ENCODE peak calls at places on chromosomes 2 and 18, in four cellular contexts. C, R, H and F are unnamed samples.

GRCh38 chr18:2963048-2963447 is 49.9 kb downstream of the LPIN2 start:
- DNase-seq in H (no peak), R (no peak), C (no peak), F (no peak)

GRCh38 chr2:190069936-190070696 is 7.6 kb upstream of the MSTN start:
- DNase-seq in C (peak; percentile 75), H (no peak), R (no peak), F (peak; percentile 60)

GRCh38 chr2:53021285-53021684 is 746.3 kb upstream of the CHAC2 start:
- DNase-seq in R (no peak), H (no peak), C (peak; percentile 88), F (no peak)

GRCh38 chr18:42024131-42024530 is 69.1 kb downstream of the PIK3C3 start:
- DNase-seq in H (no peak), R (no peak), C (no peak), F (no peak)

GRCh38 chr18:53380063-53380639 is 844.3 kb downstream of the MBD2 start:
- DNase-seq in H (no peak), C (peak; percentile 31), R (no peak), F (peak; percentile 56)

GRCh38 chr2:129957891-129958290 is 21.6 kb upstream of the RAB6C start:
- DNase-seq in C (no peak), H (no peak), R (no peak), F (peak; percentile 89)

GRCh38 chr2:37414470-37414949 is 70.1 kb downstream of the QPCT start:
- DNase-seq in R (no peak), C (peak; percentile 81), H (no peak), F (peak; percentile 83)

GRCh38 chr2:159201321-159202063 is 85.0 kb downstream of the WDSUB1 start:
- DNase-seq in R (no peak), C (peak; percentile 78), H (no peak), F (no peak)

GRCh38 chr2:172179045-172179742 is 76.5 kb upstream of the DLX2 start:
- DNase-seq in H (no peak), R (no peak), C (peak; percentile 35), F (peak; percentile 10)

GRCh38 chr2:143928184-143928583 is 591.7 kb downstream of the ZEB2 start:
- DNase-seq in C (no peak), H (no peak), R (no peak), F (no peak)

GRCh38 chr2:77629529-77629928 is 107.4 kb upstream of the LRRTM4 start:
- DNase-seq in C (no peak), H (no peak), R (no peak), F (peak; percentile 7)

GRCh38 chr18:24470022-24470618 is 9.7 kb downstream of the HRH4 start:
- DNase-seq in R (no peak), C (no peak), H (no peak), F (no peak)

GRCh38 chr2:27715318-27716165 is 51.9 kb downstream of the SLC4A1AP start:
- DNase-seq in H (no peak), R (no peak), C (peak; percentile 69), F (peak; percentile 34)

GRCh38 chr18:73503326-73503725 is 635.5 kb upstream of the NETO1 start:
- DNase-seq in C (peak; percentile 41), R (no peak), H (no peak), F (no peak)

GRCh38 chr2:207051345-207051959 is 112.1 kb downstream of the CPO start:
- DNase-seq in R (no peak), H (no peak), C (peak; percentile 65), F (no peak)

GRCh38 chr2:207046642-207047213 is 107.4 kb downstream of the CPO start:
- DNase-seq in R (no peak), C (no peak), H (no peak), F (peak; percentile 26)

GRCh38 chr2:207049122-207049521 is 109.8 kb downstream of the CPO start:
- DNase-seq in C (no peak), H (no peak), R (no peak), F (no peak)

GRCh38 chr2:207045531-207045930 is 106.2 kb downstream of the CPO start:
- DNase-seq in H (no peak), C (peak; percentile 14), R (no peak), F (no peak)

DNA sequence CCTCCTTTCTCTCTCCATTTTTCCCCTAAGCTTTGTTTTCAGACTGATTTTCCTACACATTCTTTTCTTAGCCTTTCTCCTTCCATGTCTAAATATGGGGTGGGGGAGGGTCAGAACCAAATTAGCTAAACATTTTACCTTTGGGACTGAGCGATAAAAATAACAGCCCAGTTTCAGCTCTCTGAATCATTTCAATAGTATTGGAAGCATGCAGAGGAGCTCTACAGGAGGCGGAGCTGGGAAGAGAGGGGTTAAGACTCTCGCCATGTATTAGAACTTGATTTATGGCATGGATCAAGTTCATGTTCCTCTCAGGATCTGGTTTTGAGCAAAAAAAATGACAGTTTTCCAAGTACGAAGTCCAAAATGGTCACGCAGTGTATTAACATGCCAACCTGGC is 109.1 kb downstream of the CPO start:
- DNase-seq in H (no peak), C (peak; percentile 12), R (no peak), F (peak; percentile 39)
- H4K5ac ChIP-seq in H (no peak overlapping the region), C (no peak overlapping the region), R (no peak overlapping the region), F (no peak overlapping the region)

GRCh38 chr18:79445221-79445620 is 49.5 kb downstream of the NFATC1 start:
- DNase-seq in H (no peak), C (no peak), R (no peak), F (no peak)
- H2BK15ac ChIP-seq in H (no peak overlapping the region), C (no peak overlapping the region), R (no peak overlapping the region), F (no peak overlapping the region)

GRCh38 chr18:38931754-38932050 is 1366.1 kb upstream of the CELF4 start:
- DNase-seq in R (no peak), C (no peak), H (no peak), F (no peak)
- H4K5ac ChIP-seq in R (no peak overlapping the region), C (no peak overlapping the region), H (peak overlapping the region; percentile 11), F (no peak overlapping the region)

DNA sequence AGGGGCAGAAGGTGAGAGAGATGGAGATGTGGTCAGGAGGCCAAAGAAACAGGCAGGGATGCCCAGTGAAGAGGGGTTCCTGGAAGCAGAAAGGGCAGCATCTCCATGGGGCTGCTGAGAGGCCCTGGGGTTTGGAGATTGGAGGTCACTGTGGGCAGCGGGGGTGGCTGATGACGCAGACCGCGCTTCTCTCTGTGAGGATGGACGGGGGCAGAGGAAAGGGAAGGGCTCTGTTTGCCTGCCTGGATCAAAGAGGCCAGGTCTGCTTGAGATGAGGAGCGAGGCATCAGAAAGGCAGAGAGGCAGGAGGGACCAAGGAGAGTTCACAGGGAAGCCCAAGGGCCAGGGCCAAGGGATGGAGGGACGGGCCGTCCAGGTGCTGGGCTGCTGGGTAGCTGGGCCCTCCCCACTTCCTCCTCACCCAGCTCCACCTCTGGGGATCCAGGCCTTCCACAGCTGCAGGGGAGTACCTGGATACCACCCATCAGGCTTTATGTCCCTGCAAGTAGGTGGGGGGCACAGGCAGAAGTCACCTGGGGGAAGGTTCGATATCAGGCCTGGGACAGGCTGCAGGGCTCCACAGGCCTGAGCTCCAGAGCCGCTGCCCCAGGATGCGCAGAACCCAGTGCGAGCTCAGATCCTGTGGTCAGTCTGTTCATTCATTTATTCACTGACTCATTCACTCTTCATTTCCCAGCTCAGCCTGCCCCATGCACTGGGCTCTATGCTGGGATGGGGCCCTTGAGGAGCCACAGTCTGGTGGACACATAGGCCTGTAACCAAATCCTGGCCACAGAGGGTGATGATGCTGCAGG is 30.6 kb downstream of the ADRA2B start:
- DNase-seq in C (no peak), R (no peak), H (no peak), F (no peak)
- H2BK15ac ChIP-seq in C (no peak overlapping the region), R (no peak overlapping the region), H (no peak overlapping the region), F (no peak overlapping the region)

GRCh38 chr2:220272656-220273055 is 645.2 kb downstream of the SLC4A3 start:
- DNase-seq in C (no peak), H (no peak), R (no peak), F (no peak)
- H4K5ac ChIP-seq in C (no peak overlapping the region), H (no peak overlapping the region), R (no peak overlapping the region), F (no peak overlapping the region)

GRCh38 chr18:20963027-20963426 is 148.6 kb downstream of the ROCK1 start:
- DNase-seq in C (no peak), R (no peak), H (no peak), F (no peak)

GRCh38 chr18:20960735-20961134 is 150.9 kb downstream of the ROCK1 start:
- DNase-seq in R (no peak), H (no peak), C (no peak), F (no peak)
- H2BK15ac ChIP-seq in R (no peak overlapping the region), H (no peak overlapping the region), C (no peak overlapping the region), F (no peak overlapping the region)

GRCh38 chr2:16011621-16011960 is 71.2 kb downstream of the MYCN start:
- DNase-seq in C (no peak), R (no peak), H (no peak), F (no peak)
- H4K5ac ChIP-seq in C (no peak overlapping the region), R (no peak overlapping the region), H (no peak overlapping the region), F (no peak overlapping the region)

GRCh38 chr2:166357068-166357949 is 18.4 kb downstream of the SCN9A start:
- DNase-seq in H (no peak), R (no peak), C (no peak), F (no peak)
- H2BK15ac ChIP-seq in H (no peak overlapping the region), R (no peak overlapping the region), C (no peak overlapping the region), F (no peak overlapping the region)

DNA sequence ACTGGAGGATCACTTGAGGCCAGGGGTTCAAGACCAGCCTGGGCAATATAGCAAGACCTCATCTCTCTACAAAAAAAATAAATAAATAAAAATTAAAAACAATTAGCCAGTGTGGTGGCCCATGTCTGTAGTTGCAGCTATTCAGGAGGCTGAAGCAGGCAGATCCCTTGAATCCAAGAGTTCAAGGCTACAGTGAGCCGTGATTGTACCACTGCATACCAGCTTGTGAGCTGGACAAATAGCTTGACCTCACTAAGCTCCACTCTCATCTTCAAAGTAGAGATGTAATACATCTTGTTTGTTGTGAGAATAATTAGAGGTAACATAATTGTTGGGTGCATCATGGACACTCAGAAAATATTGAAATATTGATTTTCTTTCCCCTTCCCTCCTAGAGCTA is 31.1 kb upstream of the MAPRE2 start:
- DNase-seq in R (no peak), C (no peak), H (no peak), F (no peak)
- H4K5ac ChIP-seq in R (no peak overlapping the region), C (no peak overlapping the region), H (no peak overlapping the region), F (no peak overlapping the region)

DNA sequence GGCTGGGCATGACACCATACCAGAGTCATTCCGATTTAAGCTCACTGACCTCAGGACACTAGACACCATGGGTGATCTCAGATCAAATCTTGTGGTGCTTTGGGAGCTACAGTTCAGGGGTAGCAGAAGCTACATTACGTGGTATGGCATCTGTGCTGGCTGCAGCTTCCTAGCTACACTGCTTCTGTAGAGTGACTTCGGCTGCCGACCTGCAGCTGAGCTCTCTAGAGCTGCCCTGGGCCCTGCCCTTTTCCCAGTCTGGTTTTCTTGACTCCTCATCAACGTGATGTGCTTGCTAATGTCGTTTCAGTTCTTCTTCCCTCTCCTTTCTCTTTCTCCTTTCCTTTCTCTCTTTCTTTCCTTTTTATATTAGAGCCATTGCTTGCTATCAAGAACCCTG is 100.2 kb downstream of the AP1S3 start:
- DNase-seq in H (no peak), C (no peak), R (no peak), F (no peak)
- H2BK15ac ChIP-seq in H (no peak overlapping the region), C (peak overlapping the region; percentile 73), R (no peak overlapping the region), F (no peak overlapping the region)